ENCODE peak calls at places on chromosomes 3 and 15, in five cellular contexts. F, X, N, M and B are unnamed samples.

GRCh38 chr3:163878396-163878795 is 1199.9 kb downstream of the SI start:
- DNase-seq in F (no peak), X (no peak), M (peak), N (no peak), B (no peak)

GRCh38 chr15:24955549-24955929 is 752 bp downstream of the SNRPN start:
- DNase-seq in N (no peak), F (no peak), X (no peak), M (no peak), B (no peak)

GRCh38 chr15:74992619-74993018 is 2.7 kb upstream of the SCAMP5 start:
- DNase-seq in X (no peak), N (no peak), M (no peak), F (no peak), B (no peak)

GRCh38 chr3:12421132-12421531 is 63.1 kb upstream of the TSEN2 start:
- DNase-seq in M (no peak), F (no peak), N (no peak), X (no peak), B (no peak)

GRCh38 chr15:56930663-56931313 is 12.3 kb downstream of the TCF12 start:
- DNase-seq in X (no peak), M (no peak), N (no peak), F (no peak), B (no peak)

GRCh38 chr15:66496951-66497501 is 536 bp downstream of the SNAPC5 start:
- DNase-seq in F (no peak), M (peak), N (no peak), X (no peak), B (no peak)

GRCh38 chr3:55091381-55092225 is 163.7 kb upstream of the LRTM1 start:
- DNase-seq in M (no peak), X (peak), N (no peak), F (peak), B (no peak)

GRCh38 chr15:59632714-59633113 is 21.1 kb downstream of the GCNT3 start:
- DNase-seq in M (no peak), X (no peak), N (no peak), F (peak), B (no peak)

GRCh38 chr15:58469432-58470353 is 37.9 kb downstream of the LIPC start:
- DNase-seq in M (no peak), N (no peak), F (peak), X (peak), B (no peak)

GRCh38 chr3:40597441-40597840 is 72.7 kb downstream of the ZNF621 start:
- DNase-seq in N (no peak), X (no peak), M (no peak), F (no peak), B (no peak)

GRCh38 chr3:72960812-72961518 is 35.6 kb upstream of the PPP4R2 start:
- DNase-seq in M (no peak), X (peak), F (peak), N (no peak), B (no peak)

GRCh38 chr3:146072824-146073223 is 88.2 kb downstream of the PLOD2 start:
- DNase-seq in X (no peak), M (no peak), F (peak), N (no peak), B (no peak)

GRCh38 chr3:153848701-153849100 is 272.5 kb upstream of the ARHGEF26 start:
- DNase-seq in N (no peak), M (no peak), X (no peak), F (peak), B (no peak)

GRCh38 chr3:153855772-153856171 is 265.4 kb upstream of the ARHGEF26 start:
- DNase-seq in X (no peak), M (no peak), F (no peak), N (no peak), B (no peak)

GRCh38 chr3:153856932-153857331 is 264.3 kb upstream of the ARHGEF26 start:
- DNase-seq in X (no peak), N (no peak), F (peak), M (no peak), B (no peak)

GRCh38 chr3:153852355-153852754 is 268.8 kb upstream of the ARHGEF26 start:
- DNase-seq in M (no peak), N (no peak), X (no peak), F (no peak), B (no peak)

GRCh38 chr3:153853163-153853562 is 268.0 kb upstream of the ARHGEF26 start:
- DNase-seq in X (no peak), M (no peak), F (no peak), N (no peak), B (no peak)
- H3K4me3 ChIP-seq in X (no peak), M (no peak), F (no peak), N (no peak), B (no peak)

GRCh38 chr3:157868881-157869280 is 237.3 kb downstream of the SHOX2 start:
- DNase-seq in F (no peak), M (no peak), N (no peak), X (no peak), B (no peak)

GRCh38 chr3:157859541-157859940 is 246.7 kb downstream of the SHOX2 start:
- DNase-seq in F (no peak), X (no peak), M (no peak), N (no peak), B (no peak)

GRCh38 chr3:157868168-157868567 is 238.1 kb downstream of the SHOX2 start:
- DNase-seq in N (no peak), F (peak), M (no peak), X (no peak), B (no peak)

GRCh38 chr3:157871248-157871647 is 235.0 kb downstream of the SHOX2 start:
- DNase-seq in M (no peak), X (no peak), N (no peak), F (no peak), B (no peak)

DNA sequence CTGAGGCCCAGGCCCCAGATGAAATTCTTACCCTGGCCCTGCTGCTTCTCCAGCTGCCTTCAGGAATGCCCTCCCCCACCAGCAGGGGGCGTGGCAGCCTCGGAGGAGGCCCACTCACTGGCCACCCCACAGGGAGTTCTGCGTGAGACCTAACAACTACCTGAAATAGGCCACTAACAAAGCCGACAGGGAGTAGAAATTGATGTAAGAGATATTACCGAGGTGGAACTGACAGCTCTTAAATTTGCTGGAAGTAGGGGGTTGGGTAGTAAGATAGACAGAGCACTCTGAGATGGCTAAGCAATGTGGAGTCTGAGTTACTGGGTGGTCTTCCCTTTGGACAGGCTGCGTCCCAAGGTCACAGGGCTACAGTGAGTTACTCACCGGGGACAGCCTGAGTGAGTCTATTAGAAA is 240.8 kb downstream of the SHOX2 start:
- DNase-seq in X (no peak), N (no peak), M (peak), F (peak), B (no peak)
- TF ChIP-seq CTCF in X (peak), N (peak), M (peak), F (peak), B (peak)

GRCh38 chr3:160756907-160757623 is 1.0 kb downstream of the PPM1L start:
- DNase-seq in X (no peak), N (no peak), M (no peak), F (no peak), B (no peak)

GRCh38 chr3:160757624-160758106 is 1.6 kb downstream of the PPM1L start:
- DNase-seq in N (no peak), X (no peak), F (no peak), M (peak), B (no peak)

GRCh38 chr3:160754855-160755747 is 930 bp upstream of the PPM1L start:
- DNase-seq in N (peak), M (peak), F (peak), X (peak), B (peak)

GRCh38 chr3:160755776-160756304 is at the start of gene PPM1L:
- DNase-seq in N (peak), M (peak), X (no peak), F (peak), B (no peak)

DNA sequence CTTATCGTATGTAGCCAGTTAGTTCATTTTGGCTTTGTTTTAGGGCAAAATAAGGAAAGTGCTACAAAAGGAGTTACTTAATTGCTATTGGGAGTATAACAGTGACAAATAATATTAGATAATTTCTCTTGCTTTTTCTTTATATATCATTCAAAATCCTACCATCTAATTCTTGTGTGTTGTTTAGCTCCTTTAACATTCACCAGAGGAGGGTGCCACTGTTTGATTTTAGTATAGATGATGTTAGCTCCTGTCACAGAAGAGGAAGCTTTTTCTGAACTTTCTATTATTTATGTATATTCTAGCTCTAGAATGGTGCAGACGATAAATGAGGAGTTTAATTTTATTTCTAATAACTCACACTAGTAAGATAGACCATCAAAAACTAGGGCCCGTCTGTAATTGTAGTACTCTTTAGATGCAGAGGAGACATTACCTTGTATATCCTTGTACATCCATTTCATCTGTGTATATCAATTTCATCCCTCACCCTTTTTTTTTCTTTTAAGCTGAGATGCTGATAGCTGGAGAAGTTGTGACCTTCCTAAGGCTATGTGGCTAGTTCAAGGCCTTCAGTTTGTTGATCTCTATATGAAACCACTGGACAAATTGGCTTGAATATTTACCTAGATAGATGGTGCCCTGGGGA is 3.0 kb downstream of the PPM1L start:
- DNase-seq in M (peak), X (no peak), N (no peak), F (no peak), B (no peak)
- H3K4me3 ChIP-seq in M (no peak), X (no peak), N (peak), F (no peak), B (no peak)

GRCh38 chr3:172984938-172985337 is 156.1 kb downstream of the SPATA16 start:
- DNase-seq in F (no peak), N (no peak), M (no peak), X (no peak), B (no peak)

GRCh38 chr3:172981407-172981983 is 159.5 kb downstream of the SPATA16 start:
- DNase-seq in M (no peak), X (no peak), F (no peak), N (no peak), B (no peak)

GRCh38 chr3:172974969-172975368 is 166.1 kb downstream of the SPATA16 start:
- DNase-seq in M (no peak), X (no peak), F (no peak), N (no peak), B (no peak)

GRCh38 chr3:172982731-172983364 is 158.2 kb downstream of the SPATA16 start:
- DNase-seq in F (peak), N (no peak), M (no peak), X (no peak), B (no peak)

GRCh38 chr3:172980849-172981248 is 160.2 kb downstream of the SPATA16 start:
- DNase-seq in N (no peak), M (no peak), X (no peak), F (peak), B (no peak)
- TF ChIP-seq CTCF in N (no peak), M (no peak), X (no peak), F (peak), B (no peak)

DNA sequence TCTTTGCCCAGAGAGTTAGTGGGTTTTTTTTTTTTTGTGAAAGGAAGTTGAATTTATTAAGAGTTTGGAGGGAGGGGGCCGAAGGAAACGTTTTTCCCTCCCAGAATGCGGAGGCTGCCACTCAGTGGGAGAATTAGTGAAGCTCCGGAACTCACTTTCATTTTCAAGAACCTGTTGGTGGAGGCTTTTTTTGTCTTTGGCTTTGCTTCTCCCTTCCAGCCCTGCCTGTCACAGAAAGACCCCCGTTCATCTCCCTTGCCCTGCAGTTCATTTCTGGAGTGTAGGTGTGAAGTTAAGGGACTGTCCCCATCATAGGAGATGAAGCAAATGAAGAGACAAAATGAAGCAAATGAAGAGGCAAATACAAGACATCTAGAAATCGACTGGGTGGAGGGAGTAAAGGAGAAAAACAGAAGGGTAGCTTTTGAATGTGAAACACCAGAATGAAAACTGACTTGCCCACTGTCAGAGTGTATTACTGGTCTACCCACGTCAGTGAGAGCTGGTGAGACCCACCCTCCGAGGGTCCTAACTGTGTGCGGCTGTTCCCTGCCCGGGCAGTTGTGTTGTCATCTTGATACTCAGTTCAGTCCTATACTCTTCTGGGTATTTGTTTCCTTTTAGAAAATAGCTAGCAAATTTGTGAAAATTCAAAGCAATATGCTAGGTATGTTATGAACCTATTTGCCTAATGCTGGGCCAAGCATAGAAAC is 91.5 kb downstream of the ITPR1 start:
- DNase-seq in N (no peak), X (no peak), M (no peak), F (peak), B (no peak)
- H3K4me3 ChIP-seq in N (no peak), X (peak), M (no peak), F (peak), B (peak)

DNA sequence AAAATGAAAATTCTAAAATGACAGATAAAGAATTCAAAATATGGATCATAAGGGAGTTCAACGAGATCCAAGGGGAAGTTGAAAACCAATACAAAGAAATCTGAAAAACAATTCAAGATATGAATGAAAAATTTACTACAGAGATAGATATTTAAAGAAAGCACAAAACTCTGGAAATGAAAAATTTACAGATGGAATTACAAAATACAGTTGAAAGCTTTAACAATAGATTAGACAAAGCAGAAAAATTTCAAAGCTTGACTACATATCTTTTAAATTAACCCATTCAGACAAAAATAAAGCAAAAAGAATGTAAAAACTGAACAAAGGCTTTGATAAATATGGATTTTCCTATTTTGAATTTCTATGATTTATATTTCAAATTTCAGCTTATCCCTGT is 211.1 kb downstream of the SLC9A9 start:
- DNase-seq in M (peak), X (no peak), N (no peak), F (no peak), B (no peak)
- TF ChIP-seq CTCF in M (no peak), X (no peak), N (no peak), F (no peak), B (no peak)

GRCh38 chr3:105606052-105606451 is 239.3 kb downstream of the ALCAM start:
- DNase-seq in F (peak), M (no peak), N (no peak), X (peak), B (no peak)

GRCh38 chr3:105611304-105612192 is 244.8 kb downstream of the ALCAM start:
- DNase-seq in F (no peak), X (no peak), M (no peak), N (no peak), B (no peak)

GRCh38 chr3:105613120-105613519 is 246.4 kb downstream of the ALCAM start:
- DNase-seq in M (no peak), X (no peak), F (no peak), N (no peak), B (no peak)

GRCh38 chr3:105610473-105610872 is 243.8 kb downstream of the ALCAM start:
- DNase-seq in F (no peak), X (no peak), N (no peak), M (no peak), B (no peak)

GRCh38 chr3:105608623-105609022 is 241.9 kb downstream of the ALCAM start:
- DNase-seq in M (no peak), F (no peak), X (no peak), N (no peak), B (no peak)
- H3K4me3 ChIP-seq in M (no peak), F (no peak), X (no peak), N (no peak), B (no peak)

GRCh38 chr3:138049157-138049919 is 39.4 kb downstream of the CLDN18 start:
- DNase-seq in M (no peak), F (peak), N (no peak), X (peak), B (no peak)

GRCh38 chr3:138057384-138057783 is 47.4 kb downstream of the CLDN18 start:
- DNase-seq in X (no peak), M (no peak), N (no peak), F (no peak), B (no peak)

GRCh38 chr3:138054057-138054456 is 44.1 kb downstream of the CLDN18 start:
- DNase-seq in M (no peak), F (no peak), X (no peak), N (no peak), B (no peak)

GRCh38 chr3:138047596-138048195 is 37.7 kb downstream of the CLDN18 start:
- DNase-seq in N (no peak), M (no peak), X (no peak), F (no peak), B (no peak)

DNA sequence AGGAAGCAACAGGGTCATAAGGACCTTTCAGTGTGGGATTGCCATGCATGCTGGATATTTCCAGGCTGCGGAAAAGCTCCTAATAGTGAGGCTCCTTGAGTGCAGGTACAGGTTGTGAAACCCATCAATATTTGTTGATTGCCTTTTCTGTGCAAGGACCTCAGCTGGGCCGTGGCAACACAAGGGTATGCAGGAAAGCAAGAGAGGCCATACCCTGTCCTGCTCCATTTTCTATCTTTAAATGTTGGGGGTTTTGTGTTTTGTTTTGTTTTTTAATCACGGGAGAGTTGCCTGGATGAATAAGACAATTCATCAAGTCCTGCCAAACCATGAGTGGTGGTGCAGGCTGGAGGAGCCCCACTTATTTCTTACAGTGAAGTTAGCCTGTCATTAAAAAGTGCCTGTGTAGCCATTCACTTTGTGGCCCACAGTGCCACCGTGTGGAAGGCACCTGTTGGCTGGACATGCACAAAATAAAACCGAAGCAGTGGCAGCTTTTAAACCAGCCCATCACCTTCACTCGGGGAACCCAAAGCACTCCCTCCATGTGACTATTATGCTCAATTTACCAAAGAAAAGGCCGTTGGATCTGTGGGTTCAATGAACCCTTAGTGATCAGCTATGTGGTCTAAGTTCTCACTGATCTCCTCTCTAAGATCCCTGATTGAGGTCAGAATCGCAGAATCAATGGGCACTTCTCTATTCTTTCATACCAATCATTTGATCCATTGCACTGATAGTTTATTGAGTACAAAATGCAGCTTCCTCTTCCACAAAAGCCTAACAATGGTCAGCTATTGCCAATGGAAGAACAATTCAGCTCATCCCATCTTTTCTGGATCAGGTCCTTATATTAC is 42.2 kb downstream of the CLDN18 start:
- DNase-seq in N (no peak), X (peak), M (peak), F (peak), B (no peak)
- TF ChIP-seq CTCF in N (peak), X (peak), M (peak), F (peak), B (peak)

GRCh38 chr3:51955175-51955892 is at the start of gene GPR62:
- DNase-seq in N (peak), F (no peak), X (no peak), M (no peak), B (no peak)
- H3K4me3 ChIP-seq in N (peak), F (no peak), X (no peak), M (no peak), B (no peak)

GRCh38 chr3:14857506-14857905 is 38.7 kb downstream of the FGD5 start:
- DNase-seq in X (no peak), F (no peak), M (no peak), N (no peak), B (no peak)
- TF ChIP-seq CTCF in X (no peak), F (no peak), M (no peak), N (no peak), B (no peak)